ENCODE peak calls at places on chromosomes 1 and 21, in ten cellular contexts. T, A, V, Y, I, M, O, U, Z and N are unnamed samples.

GRCh38 chr1:235014756-235015155 is 113.9 kb downstream of the TOMM20 start:
- DNase-seq in T (no peak), A (no peak), V (no peak), Y (no peak), I (no peak), M (no peak), O (no peak), U (no peak), Z (no peak), N (no peak)

GRCh38 chr1:205585835-205586785 is 45.7 kb downstream of the ELK4 start:
- DNase-seq in T (no peak), A (no peak), V (no peak), Y (no peak), I (no peak), M (no peak), O (no peak), U (no peak), Z (no peak), N (no peak)

GRCh38 chr1:70828177-70828576 is 219.4 kb downstream of the PTGER3 start:
- DNase-seq in T (no peak), A (no peak), V (no peak), Y (no peak), I (no peak), M (no peak), O (no peak), U (no peak), Z (no peak), N (no peak)

GRCh38 chr21:45055861-45056260 is 18.5 kb upstream of the ADARB1 start:
- DNase-seq in T (no peak), A (no peak), V (no peak), Y (no peak), I (no peak), M (no peak), O (no peak), U (no peak), Z (no peak), N (no peak)

GRCh38 chr21:30984897-30985296 is 53.4 kb downstream of the KRTAP19-8 start:
- DNase-seq in T (peak; percentile 21), A (no peak), V (no peak), Y (no peak), I (no peak), M (no peak), O (no peak), U (no peak), Z (no peak), N (no peak)

GRCh38 chr1:32337855-32338636 is 2.0 kb upstream of the MARCKSL1 start:
- DNase-seq in T (no peak), A (no peak), V (peak; percentile 81), Y (peak; percentile 39), I (no peak), M (peak; percentile 67), O (no peak), U (no peak), Z (no peak), N (no peak)

GRCh38 chr1:226798427-226799411 is 59.6 kb upstream of the ITPKB start:
- DNase-seq in T (no peak), A (peak; percentile 42), V (no peak), Y (no peak), I (peak; percentile 49), M (peak; percentile 80), O (no peak), U (peak; percentile 29), Z (no peak), N (no peak)

GRCh38 chr1:15036101-15036500 is 117.4 kb upstream of the TMEM51 start:
- DNase-seq in T (no peak), A (no peak), V (no peak), Y (no peak), I (no peak), M (no peak), O (no peak), U (no peak), Z (no peak), N (no peak)

GRCh38 chr21:34008618-34009017 is 64.8 kb upstream of the MRPS6 start:
- DNase-seq in T (no peak), A (no peak), V (no peak), Y (no peak), I (no peak), M (peak; percentile 83), O (no peak), U (no peak), Z (no peak), N (no peak)

GRCh38 chr1:234765672-234766071 is 155.7 kb upstream of the IRF2BP2 start:
- DNase-seq in T (no peak), A (no peak), V (no peak), Y (no peak), I (no peak), M (no peak), O (no peak), U (no peak), Z (no peak), N (no peak)

GRCh38 chr1:6971699-6972098 is 186.4 kb downstream of the CAMTA1 start:
- DNase-seq in T (no peak), A (no peak), V (no peak), Y (no peak), I (no peak), M (no peak), O (no peak), U (no peak), Z (no peak), N (no peak)